ENCODE peak calls at places on chromosome 2, in four cellular contexts. Y, N, F and C are unnamed samples.

GRCh38 chr2:42105330-42106256 is 57.8 kb downstream of the PKDCC start:
- DNase-seq in Y (peak), N (no peak), F (no peak), C (no peak)

GRCh38 chr2:221111739-221112138 is 460.4 kb downstream of the EPHA4 start:
- DNase-seq in Y (no peak), N (no peak), F (no peak), C (no peak)

GRCh38 chr2:241412144-241412543 is 56.1 kb downstream of the FARP2 start:
- DNase-seq in Y (no peak), N (peak), F (peak), C (no peak)

GRCh38 chr2:69221512-69221911 is 165.5 kb downstream of the GFPT1 start:
- DNase-seq in Y (no peak), N (no peak), F (no peak), C (no peak)

GRCh38 chr2:227163445-227163997 is 484 bp downstream of the COL4A4 start:
- DNase-seq in Y (no peak), N (no peak), F (no peak), C (no peak)

GRCh38 chr2:16487686-16488085 is 177.9 kb downstream of the CYRIA start:
- DNase-seq in Y (peak), N (no peak), F (peak), C (no peak)

GRCh38 chr2:6429210-6429986 is 436.3 kb downstream of the CMPK2 start:
- DNase-seq in Y (no peak), N (no peak), F (no peak), C (no peak)

GRCh38 chr2:195575879-195576391 is 81.1 kb upstream of the SLC39A10 start:
- DNase-seq in Y (peak), N (peak), F (peak), C (no peak)

GRCh38 chr2:11796190-11797171 is 50.0 kb downstream of the LPIN1 start:
- DNase-seq in Y (no peak), N (no peak), F (no peak), C (no peak)

GRCh38 chr2:234983011-234983726 is 31.4 kb downstream of the SH3BP4 start:
- DNase-seq in Y (no peak), N (no peak), F (no peak), C (no peak)

GRCh38 chr2:152443771-152444170 is 108.8 kb downstream of the FMNL2 start:
- DNase-seq in Y (no peak), N (no peak), F (no peak), C (no peak)

GRCh38 chr2:128308284-128308731 is 10.4 kb downstream of the HS6ST1 start:
- DNase-seq in Y (no peak), N (no peak), F (no peak), C (no peak)

GRCh38 chr2:151350579-151351195 is 6.7 kb upstream of the TNFAIP6 start:
- DNase-seq in Y (no peak), N (no peak), F (no peak), C (no peak)
- TF ChIP-seq TCF7L2 in Y (no peak), N (no peak), F (no peak), C (no peak)

DNA sequence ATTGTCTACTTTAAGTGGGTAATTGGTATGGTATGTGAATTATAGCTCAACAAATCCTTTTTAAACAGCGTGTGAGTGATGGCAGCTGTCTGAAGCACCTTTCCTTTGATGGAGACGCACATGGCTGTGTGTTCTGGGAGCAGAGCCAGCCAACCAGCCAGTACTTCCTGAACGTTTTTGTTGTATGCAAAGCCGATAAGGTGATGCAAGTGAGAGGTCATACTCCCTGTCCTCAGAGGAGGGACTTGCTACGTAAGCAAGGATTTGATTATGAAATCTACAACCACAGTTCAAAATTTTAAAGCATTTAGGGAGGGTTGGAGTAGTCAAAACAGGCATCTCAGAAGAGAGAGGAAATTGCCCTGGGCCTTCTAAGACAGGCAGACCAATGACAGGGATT is 28.1 kb downstream of the ARHGEF4 start:
- DNase-seq in Y (no peak), N (peak), F (peak), C (no peak)
- TF ChIP-seq POLR2AphosphoS5 in Y (no peak), N (peak), F (no peak), C (no peak)

GRCh38 chr2:178111743-178112142 is 494 bp upstream of the RBM45 start:
- DNase-seq in Y (no peak), N (no peak), F (no peak), C (no peak)
- TF ChIP-seq TCF7L2 in Y (no peak), N (no peak), F (no peak), C (no peak)

GRCh38 chr2:157254041-157254440 is 3.5 kb upstream of the GALNT5 start:
- DNase-seq in Y (no peak), N (no peak), F (no peak), C (no peak)

GRCh38 chr2:157260403-157261198 is 3.1 kb downstream of the GALNT5 start:
- DNase-seq in Y (no peak), N (no peak), F (no peak), C (no peak)

GRCh38 chr2:157258520-157259326 is 1.2 kb downstream of the GALNT5 start:
- DNase-seq in Y (no peak), N (no peak), F (peak), C (no peak)

GRCh38 chr2:157256621-157257020 is 884 bp upstream of the GALNT5 start:
- DNase-seq in Y (no peak), N (no peak), F (peak), C (no peak)

GRCh38 chr2:157257312-157258252 is at the start of gene GALNT5:
- DNase-seq in Y (no peak), N (no peak), F (peak), C (no peak)
- TF ChIP-seq POLR2AphosphoS5 in Y (no peak), N (no peak), F (peak), C (no peak)

DNA sequence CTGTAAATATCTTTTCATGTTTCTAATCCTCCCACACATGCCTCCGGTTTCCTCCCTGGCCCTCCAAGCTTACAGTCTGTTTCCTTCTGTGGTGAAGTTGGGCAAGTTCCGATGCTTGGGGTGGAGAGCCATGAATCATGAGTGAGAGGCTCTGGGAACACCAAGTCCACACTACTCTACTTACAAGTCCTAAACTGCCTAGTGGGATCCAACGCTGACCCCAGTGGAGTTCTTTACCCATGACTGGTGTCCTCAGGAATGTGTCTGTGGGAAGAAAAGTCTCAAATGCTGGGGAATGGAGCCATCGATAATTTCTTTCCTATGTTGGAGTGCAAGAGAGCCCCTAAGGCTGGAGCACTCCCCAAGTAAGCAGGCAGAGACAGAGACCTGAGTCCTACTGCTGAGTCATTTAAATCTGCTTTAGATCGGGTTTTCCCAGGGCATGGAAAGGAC is 73.5 kb upstream of the KLF7 start:
- DNase-seq in Y (no peak), N (no peak), F (peak), C (no peak)
- TF ChIP-seq TCF7L2 in Y (no peak), N (no peak), F (no peak), C (no peak)

GRCh38 chr2:10043906-10044601 is 704 bp downstream of the KLF11 start:
- DNase-seq in Y (peak), N (peak), F (peak), C (peak)

GRCh38 chr2:10045561-10046355 is 2.4 kb downstream of the KLF11 start:
- DNase-seq in Y (no peak), N (no peak), F (no peak), C (no peak)

GRCh38 chr2:10042301-10043161 is 819 bp upstream of the KLF11 start:
- DNase-seq in Y (peak), N (no peak), F (peak), C (peak)

GRCh38 chr2:10041711-10042110 is 1.6 kb upstream of the KLF11 start:
- DNase-seq in Y (no peak), N (no peak), F (no peak), C (no peak)

GRCh38 chr2:10043256-10043905 is at the start of gene KLF11:
- DNase-seq in Y (peak), N (peak), F (peak), C (peak)
- TF ChIP-seq POLR2AphosphoS5 in Y (no peak), N (no peak), F (no peak), C (no peak)

DNA sequence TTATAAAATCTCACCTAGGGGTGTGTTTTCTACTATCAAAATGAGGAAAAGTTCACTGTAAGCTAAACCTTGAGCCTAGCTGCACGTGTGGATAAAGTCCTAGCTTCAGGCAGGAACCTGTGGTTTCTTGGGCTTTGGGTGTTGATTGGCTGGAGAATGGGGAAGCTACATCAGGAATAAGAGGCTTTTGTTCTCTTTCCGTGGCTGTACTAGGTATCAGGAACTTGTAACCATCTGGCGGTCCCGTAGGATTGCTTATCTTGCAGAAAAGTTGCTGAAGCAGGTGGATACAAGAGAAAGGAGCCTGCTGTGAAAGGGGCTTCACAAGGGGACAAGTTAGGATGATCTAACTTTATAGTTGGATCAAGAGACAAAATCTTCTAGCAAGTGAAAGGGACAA is 110.2 kb upstream of the GULP1 start:
- DNase-seq in Y (no peak), N (no peak), F (no peak), C (no peak)
- TF ChIP-seq TCF7L2 in Y (no peak), N (no peak), F (no peak), C (no peak)

DNA sequence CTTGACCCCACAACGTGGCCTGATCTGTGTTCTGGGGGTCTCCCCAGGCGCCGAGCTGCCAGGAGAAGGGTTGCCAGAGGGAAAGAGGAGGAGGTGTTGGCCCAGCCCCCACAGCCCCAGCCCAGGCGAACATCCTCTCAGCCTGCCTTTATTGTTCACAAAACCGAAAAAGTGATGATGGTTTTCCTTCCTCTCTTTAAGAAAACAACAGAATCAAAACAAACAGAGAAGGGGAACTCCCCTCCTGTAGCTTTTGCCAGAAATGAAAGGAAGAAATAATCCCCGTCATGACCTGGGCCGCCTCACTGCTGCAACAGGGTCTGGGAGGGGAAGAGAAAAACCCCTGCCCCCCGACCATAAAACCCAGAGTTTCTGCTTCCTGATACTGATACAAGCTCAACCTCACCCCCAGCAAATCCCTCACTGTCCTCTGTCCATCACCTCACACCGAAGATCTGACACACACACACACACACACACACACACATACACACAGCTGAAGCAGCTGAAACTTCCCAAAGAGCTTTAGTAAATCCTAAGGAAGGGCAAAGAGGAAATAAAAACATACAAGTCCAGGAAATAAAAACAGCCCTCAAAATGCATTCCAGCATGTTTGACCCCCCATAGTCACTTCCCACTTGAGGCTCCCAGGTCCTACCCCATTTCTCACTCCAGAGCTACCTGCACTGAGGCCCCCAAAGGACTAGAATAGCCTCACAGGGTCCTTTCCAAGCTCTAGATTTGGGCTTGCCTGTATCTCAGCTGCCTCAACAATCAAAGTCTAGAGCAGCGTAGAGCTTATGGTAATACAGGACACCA is 51.8 kb downstream of the ZFP36L2 start:
- DNase-seq in Y (no peak), N (no peak), F (no peak), C (no peak)
- TF ChIP-seq POLR2AphosphoS5 in Y (no peak), N (no peak), F (no peak), C (no peak)

GRCh38 chr2:67259581-67260347 is 137.4 kb upstream of the ETAA1 start:
- DNase-seq in Y (no peak), N (no peak), F (no peak), C (peak)

GRCh38 chr2:67255933-67256615 is 141.1 kb upstream of the ETAA1 start:
- DNase-seq in Y (no peak), N (no peak), F (no peak), C (no peak)

GRCh38 chr2:67256892-67257291 is 140.2 kb upstream of the ETAA1 start:
- DNase-seq in Y (no peak), N (no peak), F (no peak), C (no peak)

GRCh38 chr2:67260348-67261277 is 136.5 kb upstream of the ETAA1 start:
- DNase-seq in Y (no peak), N (no peak), F (no peak), C (peak)
- TF ChIP-seq TCF7L2 in Y (no peak), N (no peak), F (no peak), C (no peak)

GRCh38 chr2:229159405-229159804 is 111.7 kb downstream of the PID1 start:
- DNase-seq in Y (no peak), N (no peak), F (no peak), C (no peak)
- TF ChIP-seq POLR2AphosphoS5 in Y (no peak), N (no peak), F (no peak), C (no peak)